ENCODE peak calls at places on chromosomes 3 and 15, in ten cellular contexts. One of them, this sample, is unnamed.

GRCh38 chr15:58203537-58203936 is 65.4 kb downstream of the AQP9 start:
- DNase-seq in transverse colon: no peak
- DNase-seq in CD8-positive, alpha-beta memory T cell: no peak
- DNase-seq in tibial artery: no peak
- DNase-seq in mesenchymal stem cell: peak; percentile 62
- DNase-seq in body of pancreas: no peak
- DNase-seq in aorta: no peak
- DNase-seq in thoracic aorta: no peak
- DNase-seq in heart left ventricle: no peak
- DNase-seq in BJ: peak; percentile 99
- DNase-seq in this sample: peak; percentile 95

GRCh38 chr15:89401636-89402252 is 67.1 kb upstream of the POLG start:
- DNase-seq in transverse colon: no peak
- DNase-seq in CD8-positive, alpha-beta memory T cell: no peak
- DNase-seq in tibial artery: no peak
- DNase-seq in mesenchymal stem cell: peak; percentile 87
- DNase-seq in body of pancreas: no peak
- DNase-seq in aorta: no peak
- DNase-seq in thoracic aorta: no peak
- DNase-seq in heart left ventricle: no peak
- DNase-seq in BJ: peak; percentile 9
- DNase-seq in this sample: peak; percentile 62

GRCh38 chr3:9373443-9373842 is 10.6 kb downstream of the THUMPD3 start:
- DNase-seq in transverse colon: no peak
- DNase-seq in CD8-positive, alpha-beta memory T cell: no peak
- DNase-seq in tibial artery: no peak
- DNase-seq in mesenchymal stem cell: no peak
- DNase-seq in body of pancreas: no peak
- DNase-seq in aorta: no peak
- DNase-seq in thoracic aorta: no peak
- DNase-seq in heart left ventricle: no peak
- DNase-seq in BJ: no peak
- DNase-seq in this sample: no peak

GRCh38 chr3:22377421-22377820 is 626.4 kb upstream of the ZNF385D start:
- DNase-seq in transverse colon: no peak
- DNase-seq in CD8-positive, alpha-beta memory T cell: no peak
- DNase-seq in tibial artery: no peak
- DNase-seq in mesenchymal stem cell: peak; percentile 54
- DNase-seq in body of pancreas: no peak
- DNase-seq in aorta: no peak
- DNase-seq in thoracic aorta: no peak
- DNase-seq in heart left ventricle: no peak
- DNase-seq in BJ: no peak
- DNase-seq in this sample: peak; percentile 73

GRCh38 chr3:162337630-162338029 is 841.0 kb downstream of the OTOL1 start:
- DNase-seq in transverse colon: no peak
- DNase-seq in CD8-positive, alpha-beta memory T cell: no peak
- DNase-seq in tibial artery: no peak
- DNase-seq in mesenchymal stem cell: no peak
- DNase-seq in body of pancreas: no peak
- DNase-seq in aorta: no peak
- DNase-seq in thoracic aorta: no peak
- DNase-seq in heart left ventricle: no peak
- DNase-seq in BJ: no peak
- DNase-seq in this sample: no peak

GRCh38 chr3:73602171-73602570 is 22.6 kb downstream of the PDZRN3 start:
- DNase-seq in transverse colon: no peak
- DNase-seq in CD8-positive, alpha-beta memory T cell: no peak
- DNase-seq in tibial artery: no peak
- DNase-seq in mesenchymal stem cell: peak; percentile 76
- DNase-seq in body of pancreas: no peak
- DNase-seq in aorta: no peak
- DNase-seq in thoracic aorta: no peak
- DNase-seq in heart left ventricle: no peak
- DNase-seq in BJ: peak; percentile 53
- DNase-seq in this sample: peak; percentile 88

GRCh38 chr3:98734311-98734710 is 28.8 kb upstream of the ST3GAL6 start:
- DNase-seq in transverse colon: no peak
- DNase-seq in CD8-positive, alpha-beta memory T cell: no peak
- DNase-seq in tibial artery: no peak
- DNase-seq in mesenchymal stem cell: peak; percentile 36
- DNase-seq in body of pancreas: no peak
- DNase-seq in aorta: no peak
- DNase-seq in thoracic aorta: no peak
- DNase-seq in heart left ventricle: no peak
- DNase-seq in BJ: no peak
- DNase-seq in this sample: no peak

GRCh38 chr3:40339871-40340270 is 30.4 kb downstream of the EIF1B start:
- DNase-seq in transverse colon: no peak
- DNase-seq in CD8-positive, alpha-beta memory T cell: no peak
- DNase-seq in tibial artery: no peak
- DNase-seq in mesenchymal stem cell: no peak
- DNase-seq in body of pancreas: no peak
- DNase-seq in aorta: no peak
- DNase-seq in thoracic aorta: no peak
- DNase-seq in heart left ventricle: no peak
- DNase-seq in BJ: no peak
- DNase-seq in this sample: no peak

GRCh38 chr15:59473226-59473625 is 35.2 kb downstream of the FAM81A start:
- DNase-seq in transverse colon: no peak
- DNase-seq in CD8-positive, alpha-beta memory T cell: no peak
- DNase-seq in tibial artery: no peak
- DNase-seq in mesenchymal stem cell: no peak
- DNase-seq in body of pancreas: no peak
- DNase-seq in aorta: no peak
- DNase-seq in thoracic aorta: no peak
- DNase-seq in heart left ventricle: no peak
- DNase-seq in BJ: no peak
- DNase-seq in this sample: no peak

GRCh38 chr3:8837172-8837571 is 67.8 kb upstream of the OXTR start:
- DNase-seq in transverse colon: no peak
- DNase-seq in CD8-positive, alpha-beta memory T cell: no peak
- DNase-seq in tibial artery: no peak
- DNase-seq in mesenchymal stem cell: peak; percentile 82
- DNase-seq in body of pancreas: no peak
- DNase-seq in aorta: no peak
- DNase-seq in thoracic aorta: no peak
- DNase-seq in heart left ventricle: no peak
- DNase-seq in BJ: no peak
- DNase-seq in this sample: peak; percentile 82

GRCh38 chr15:101458158-101458895 is 31.2 kb downstream of the PCSK6 start:
- DNase-seq in transverse colon: no peak
- DNase-seq in CD8-positive, alpha-beta memory T cell: no peak
- DNase-seq in tibial artery: no peak
- DNase-seq in mesenchymal stem cell: no peak
- DNase-seq in body of pancreas: no peak
- DNase-seq in aorta: no peak
- DNase-seq in thoracic aorta: no peak
- DNase-seq in heart left ventricle: no peak
- DNase-seq in BJ: no peak
- DNase-seq in this sample: no peak

GRCh38 chr15:68821898-68822380 is 1.2 kb upstream of the ANP32A start:
- DNase-seq in transverse colon: no peak
- DNase-seq in CD8-positive, alpha-beta memory T cell: no peak
- DNase-seq in tibial artery: no peak
- DNase-seq in mesenchymal stem cell: peak; percentile 22
- DNase-seq in body of pancreas: no peak
- DNase-seq in aorta: no peak
- DNase-seq in thoracic aorta: no peak
- DNase-seq in heart left ventricle: no peak
- DNase-seq in BJ: no peak
- DNase-seq in this sample: no peak

GRCh38 chr3:166444756-166445155 is 607.5 kb upstream of the BCHE start:
- DNase-seq in transverse colon: no peak
- DNase-seq in CD8-positive, alpha-beta memory T cell: no peak
- DNase-seq in tibial artery: no peak
- DNase-seq in mesenchymal stem cell: no peak
- DNase-seq in body of pancreas: no peak
- DNase-seq in aorta: no peak
- DNase-seq in thoracic aorta: no peak
- DNase-seq in heart left ventricle: no peak
- DNase-seq in BJ: no peak
- DNase-seq in this sample: no peak

GRCh38 chr3:189270248-189270832 is 98.6 kb downstream of the TPRG1 start:
- DNase-seq in transverse colon: peak; percentile 78
- DNase-seq in CD8-positive, alpha-beta memory T cell: no peak
- DNase-seq in tibial artery: peak; percentile 75
- DNase-seq in mesenchymal stem cell: peak; percentile 80
- DNase-seq in body of pancreas: peak; percentile 51
- DNase-seq in aorta: peak; percentile 72
- DNase-seq in thoracic aorta: no peak
- DNase-seq in heart left ventricle: peak; percentile 51
- DNase-seq in BJ: no peak
- DNase-seq in this sample: peak; percentile 80

GRCh38 chr3:167861649-167862048 is 126.1 kb downstream of the SERPINI1 start:
- DNase-seq in transverse colon: no peak
- DNase-seq in CD8-positive, alpha-beta memory T cell: no peak
- DNase-seq in tibial artery: no peak
- DNase-seq in mesenchymal stem cell: peak; percentile 24
- DNase-seq in body of pancreas: no peak
- DNase-seq in aorta: no peak
- DNase-seq in thoracic aorta: no peak
- DNase-seq in heart left ventricle: no peak
- DNase-seq in BJ: no peak
- DNase-seq in this sample: no peak

GRCh38 chr3:170909129-170909903 is 879 bp upstream of the EIF5A2 start:
- DNase-seq in transverse colon: no peak
- DNase-seq in CD8-positive, alpha-beta memory T cell: no peak
- DNase-seq in tibial artery: no peak
- DNase-seq in mesenchymal stem cell: peak; percentile 79
- DNase-seq in body of pancreas: no peak
- DNase-seq in aorta: peak; percentile 43
- DNase-seq in thoracic aorta: no peak
- DNase-seq in heart left ventricle: no peak
- DNase-seq in BJ: peak; percentile 74
- DNase-seq in this sample: peak; percentile 78

GRCh38 chr3:30012941-30013543 is 593.4 kb upstream of the TGFBR2 start:
- DNase-seq in transverse colon: peak; percentile 79
- DNase-seq in CD8-positive, alpha-beta memory T cell: peak; percentile 8
- DNase-seq in tibial artery: peak; percentile 68
- DNase-seq in mesenchymal stem cell: peak; percentile 62
- DNase-seq in body of pancreas: peak; percentile 75
- DNase-seq in aorta: peak; percentile 77
- DNase-seq in thoracic aorta: peak; percentile 25
- DNase-seq in heart left ventricle: peak; percentile 48
- DNase-seq in BJ: no peak
- DNase-seq in this sample: peak; percentile 77

DNA sequence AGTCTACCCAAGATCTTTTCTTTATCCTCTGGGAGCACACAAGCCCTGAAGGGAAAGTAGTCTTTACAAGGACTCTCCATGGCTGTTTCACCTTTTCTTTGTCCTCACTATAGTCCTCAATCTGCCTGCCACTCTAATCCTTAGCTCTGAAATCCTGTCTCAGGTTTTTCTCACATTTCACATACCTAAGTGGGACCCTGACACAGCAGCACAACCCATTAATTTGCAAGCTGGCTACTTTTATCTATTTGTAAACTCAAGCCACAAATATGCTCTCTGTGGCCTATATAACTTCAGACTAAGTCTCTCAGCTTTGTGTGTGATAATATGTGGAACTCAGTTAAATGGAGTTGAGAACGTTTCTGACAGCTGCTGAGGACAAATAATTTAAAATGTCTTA is 19.8 kb downstream of the SIN3A start:
- DNase-seq in transverse colon: no peak
- DNase-seq in CD8-positive, alpha-beta memory T cell: no peak
- DNase-seq in tibial artery: no peak
- DNase-seq in mesenchymal stem cell: peak; percentile 30
- DNase-seq in body of pancreas: no peak
- DNase-seq in aorta: no peak
- DNase-seq in thoracic aorta: no peak
- DNase-seq in heart left ventricle: no peak
- DNase-seq in BJ: no peak
- DNase-seq in this sample: no peak
- H3K36me3 ChIP-seq in transverse colon: peaks cover 31% of the 10 kb centered on the region
- H3K36me3 ChIP-seq in CD8-positive, alpha-beta memory T cell: peaks cover 5% of the 10 kb centered on the region
- H3K36me3 ChIP-seq in tibial artery: peaks cover 40% of the 10 kb centered on the region
- H3K36me3 ChIP-seq in mesenchymal stem cell: peaks cover 35% of the 10 kb centered on the region
- H3K36me3 ChIP-seq in body of pancreas: peaks cover 8% of the 10 kb centered on the region
- H3K36me3 ChIP-seq in aorta: no peaks in the 10 kb centered on the region
- H3K36me3 ChIP-seq in thoracic aorta: peaks cover 15% of the 10 kb centered on the region
- H3K36me3 ChIP-seq in heart left ventricle: no peaks in the 10 kb centered on the region
- H3K36me3 ChIP-seq in BJ: peaks cover 6% of the 10 kb centered on the region
- H3K36me3 ChIP-seq in this sample: peaks cover 12% of the 10 kb centered on the region

GRCh38 chr3:51966941-51967383 is 292 bp downstream of the PCBP4 start:
- DNase-seq in transverse colon: no peak
- DNase-seq in CD8-positive, alpha-beta memory T cell: no peak
- DNase-seq in tibial artery: no peak
- DNase-seq in mesenchymal stem cell: no peak
- DNase-seq in body of pancreas: no peak
- DNase-seq in aorta: no peak
- DNase-seq in thoracic aorta: no peak
- DNase-seq in heart left ventricle: no peak
- DNase-seq in BJ: no peak
- DNase-seq in this sample: no peak
- H3K4me3 ChIP-seq in transverse colon: peak overlapping the region; percentile 77
- H3K4me3 ChIP-seq in CD8-positive, alpha-beta memory T cell: peak overlapping the region; percentile 58
- H3K4me3 ChIP-seq in tibial artery: peak overlapping the region; percentile 75
- H3K4me3 ChIP-seq in mesenchymal stem cell: peak overlapping the region; percentile 92
- H3K4me3 ChIP-seq in body of pancreas: no peak overlapping the region
- H3K4me3 ChIP-seq in aorta: peak overlapping the region; percentile 68
- H3K4me3 ChIP-seq in thoracic aorta: peak overlapping the region; percentile 98
- H3K4me3 ChIP-seq in heart left ventricle: peak overlapping the region; percentile 92
- H3K4me3 ChIP-seq in BJ: peak overlapping the region; percentile 45
- H3K4me3 ChIP-seq in this sample: peak overlapping the region; percentile 62

GRCh38 chr3:21292971-21293370 is 458.0 kb downstream of the ZNF385D start:
- DNase-seq in transverse colon: no peak
- DNase-seq in CD8-positive, alpha-beta memory T cell: no peak
- DNase-seq in tibial artery: no peak
- DNase-seq in mesenchymal stem cell: no peak
- DNase-seq in body of pancreas: no peak
- DNase-seq in aorta: no peak
- DNase-seq in thoracic aorta: no peak
- DNase-seq in heart left ventricle: no peak
- DNase-seq in BJ: no peak
- DNase-seq in this sample: no peak

GRCh38 chr3:21294768-21295167 is 456.2 kb downstream of the ZNF385D start:
- DNase-seq in transverse colon: no peak
- DNase-seq in CD8-positive, alpha-beta memory T cell: no peak
- DNase-seq in tibial artery: no peak
- DNase-seq in mesenchymal stem cell: no peak
- DNase-seq in body of pancreas: no peak
- DNase-seq in aorta: no peak
- DNase-seq in thoracic aorta: no peak
- DNase-seq in heart left ventricle: no peak
- DNase-seq in BJ: peak; percentile 35
- DNase-seq in this sample: no peak

GRCh38 chr3:21297304-21297703 is 453.7 kb downstream of the ZNF385D start:
- DNase-seq in transverse colon: no peak
- DNase-seq in CD8-positive, alpha-beta memory T cell: no peak
- DNase-seq in tibial artery: no peak
- DNase-seq in mesenchymal stem cell: no peak
- DNase-seq in body of pancreas: no peak
- DNase-seq in aorta: no peak
- DNase-seq in thoracic aorta: no peak
- DNase-seq in heart left ventricle: no peak
- DNase-seq in BJ: no peak
- DNase-seq in this sample: no peak
- H3K36me3 ChIP-seq in transverse colon: no peaks in the 10 kb centered on the region
- H3K36me3 ChIP-seq in CD8-positive, alpha-beta memory T cell: no peaks in the 10 kb centered on the region
- H3K36me3 ChIP-seq in tibial artery: no peaks in the 10 kb centered on the region
- H3K36me3 ChIP-seq in mesenchymal stem cell: no peaks in the 10 kb centered on the region
- H3K36me3 ChIP-seq in body of pancreas: no peaks in the 10 kb centered on the region
- H3K36me3 ChIP-seq in aorta: no peaks in the 10 kb centered on the region
- H3K36me3 ChIP-seq in thoracic aorta: no peaks in the 10 kb centered on the region
- H3K36me3 ChIP-seq in heart left ventricle: no peaks in the 10 kb centered on the region
- H3K36me3 ChIP-seq in BJ: no peaks in the 10 kb centered on the region
- H3K36me3 ChIP-seq in this sample: no peaks in the 10 kb centered on the region

GRCh38 chr15:85402195-85402921 is 22.0 kb downstream of the AKAP13 start:
- DNase-seq in transverse colon: no peak
- DNase-seq in CD8-positive, alpha-beta memory T cell: no peak
- DNase-seq in tibial artery: no peak
- DNase-seq in mesenchymal stem cell: peak; percentile 49
- DNase-seq in body of pancreas: no peak
- DNase-seq in aorta: no peak
- DNase-seq in thoracic aorta: no peak
- DNase-seq in heart left ventricle: no peak
- DNase-seq in BJ: no peak
- DNase-seq in this sample: peak; percentile 76
- H3K4me3 ChIP-seq in transverse colon: no peak overlapping the region
- H3K4me3 ChIP-seq in CD8-positive, alpha-beta memory T cell: no peak overlapping the region
- H3K4me3 ChIP-seq in tibial artery: no peak overlapping the region
- H3K4me3 ChIP-seq in mesenchymal stem cell: no peak overlapping the region
- H3K4me3 ChIP-seq in body of pancreas: no peak overlapping the region
- H3K4me3 ChIP-seq in aorta: no peak overlapping the region
- H3K4me3 ChIP-seq in thoracic aorta: peak overlapping the region; percentile 7
- H3K4me3 ChIP-seq in heart left ventricle: no peak overlapping the region
- H3K4me3 ChIP-seq in BJ: no peak overlapping the region
- H3K4me3 ChIP-seq in this sample: no peak overlapping the region